ENCODE peak calls at places on chromosomes 11 and 22, in seven cellular contexts. E is keratinocyte; H is NT2/D1; A is CD4-positive, CD25-positive, alpha-beta regulatory T cell; C is kidney; X is breast epithelium; Y is GM23248. S is an unnamed sample. For H3K4me1 and H3K36me3, the result is how much of the 10 kb centered on the place peaks cover.

GRCh38 chr11:70703141-70704052 is 305.1 kb downstream of the CTTN start:
- DNase-seq in H (no peak), C (peak), Y (no peak), A (no peak), X (no peak), E (no peak), S (no peak)

GRCh38 chr11:94740083-94740974 is 27.8 kb upstream of the AMOTL1 start:
- DNase-seq in Y (peak), A (no peak), X (no peak), C (peak), H (no peak), E (no peak), S (peak)

GRCh38 chr11:56885182-56885581 is 103.5 kb upstream of the OR5AK2 start:
- DNase-seq in Y (no peak), A (no peak), H (no peak), E (no peak), C (no peak), X (no peak), S (peak)

GRCh38 chr11:110367571-110367970 is 62.2 kb upstream of the FDX1 start:
- DNase-seq in Y (peak), X (no peak), H (no peak), C (no peak), A (no peak), E (no peak), S (no peak)

GRCh38 chr11:74226907-74227306 is 55.8 kb downstream of the PPME1 start:
- DNase-seq in Y (no peak), H (no peak), X (no peak), C (no peak), A (no peak), E (no peak), S (no peak)

GRCh38 chr11:59801981-59802638 is 8.5 kb downstream of the MRPL16 start:
- DNase-seq in X (no peak), A (no peak), E (no peak), H (no peak), C (no peak), Y (peak), S (no peak)

GRCh38 chr22:41857160-41857859 is 24.4 kb downstream of the SREBF2 start:
- DNase-seq in H (peak), A (peak), E (peak), C (no peak), Y (peak), X (no peak), S (peak)

GRCh38 chr11:128506999-128507591 is 80.3 kb downstream of the ETS1 start:
- DNase-seq in E (no peak), X (no peak), H (no peak), Y (peak), A (no peak), C (peak), S (peak)

GRCh38 chr22:24460418-24461089 is 33.2 kb downstream of the ADORA2A start:
- DNase-seq in X (no peak), A (peak), Y (no peak), C (no peak), H (no peak), E (no peak), S (no peak)

GRCh38 chr11:2744166-2744565 is 44.4 kb upstream of the KCNQ1OT1 start:
- DNase-seq in X (no peak), E (no peak), A (no peak), C (peak), H (no peak), Y (no peak), S (no peak)

DNA sequence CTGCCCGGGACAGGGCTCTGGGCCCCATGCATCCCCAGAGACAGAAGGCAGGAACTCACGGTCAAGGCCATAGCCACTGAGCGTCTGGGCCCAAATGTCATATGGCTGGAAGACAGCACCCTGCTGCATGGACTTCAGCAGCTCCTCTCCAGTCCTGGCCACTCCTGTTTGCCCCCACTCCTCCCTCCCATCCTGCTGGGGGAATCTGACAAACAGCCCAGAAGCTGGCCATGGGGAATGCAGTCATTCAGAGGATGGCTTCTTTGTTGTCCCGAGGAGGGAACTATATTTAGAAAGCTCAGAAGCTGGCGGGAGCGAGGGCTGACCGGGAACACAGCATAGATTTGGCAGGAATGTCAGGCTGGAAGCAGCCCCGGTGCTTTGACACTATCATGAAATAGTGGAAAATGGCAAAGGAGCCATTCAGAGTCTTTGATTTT is 35.0 kb downstream of the DKK3 start:
- DNase-seq in Y (peak), A (no peak), H (no peak), E (no peak), C (peak), X (no peak), S (peak)
- H3K4me1 ChIP-seq in Y (half or more), A (under half), H (under half), E (under half), C (under half), X (under half), S (under half)

DNA sequence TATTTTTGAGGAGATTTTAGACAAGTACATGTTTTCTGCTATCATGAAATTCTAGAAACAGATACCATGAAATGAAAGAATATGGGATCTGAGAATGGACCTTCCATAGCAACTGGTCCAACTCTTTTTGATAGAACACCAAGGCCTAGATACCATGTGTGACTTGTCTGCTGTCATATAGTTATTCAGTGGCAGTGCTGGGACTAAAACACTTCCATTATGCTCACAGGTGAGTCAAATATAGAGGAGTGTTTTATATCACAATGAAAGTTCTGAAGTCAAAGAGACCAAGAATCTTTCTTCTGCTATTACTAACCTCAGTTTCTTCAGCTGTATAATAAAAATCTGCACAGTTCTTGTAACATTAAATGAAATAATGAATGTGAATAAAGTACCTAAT is 276.9 kb downstream of the DCDC1 start:
- DNase-seq in Y (no peak), C (no peak), X (no peak), A (no peak), H (no peak), E (no peak), S (no peak)
- H3K36me3 ChIP-seq in Y (under half), C (under half), X (under half), A (under half), H (under half), E (under half), S (under half)

DNA sequence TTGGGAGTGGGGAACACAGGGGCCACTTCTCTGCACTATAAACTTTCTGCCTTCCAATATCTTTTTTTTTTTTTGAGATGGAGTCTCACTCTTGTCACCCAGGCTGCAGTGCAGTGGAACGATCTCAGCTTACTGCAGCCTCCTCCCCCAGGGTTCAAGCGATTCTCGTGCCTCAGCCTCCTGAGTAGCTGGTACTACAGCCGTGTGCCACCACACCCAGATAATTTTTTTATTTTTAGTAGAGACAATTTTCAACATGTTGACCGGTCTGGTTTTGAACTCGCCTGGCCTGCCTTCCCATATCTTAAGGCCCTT is 1.7 kb downstream of the SLC3A2 start:
- DNase-seq in A (peak), Y (peak), E (no peak), C (no peak), X (no peak), H (no peak), S (no peak)
- H3K4me1 ChIP-seq in A (under half), Y (half or more), E (under half), C (under half), X (under half), H (under half), S (under half)

DNA sequence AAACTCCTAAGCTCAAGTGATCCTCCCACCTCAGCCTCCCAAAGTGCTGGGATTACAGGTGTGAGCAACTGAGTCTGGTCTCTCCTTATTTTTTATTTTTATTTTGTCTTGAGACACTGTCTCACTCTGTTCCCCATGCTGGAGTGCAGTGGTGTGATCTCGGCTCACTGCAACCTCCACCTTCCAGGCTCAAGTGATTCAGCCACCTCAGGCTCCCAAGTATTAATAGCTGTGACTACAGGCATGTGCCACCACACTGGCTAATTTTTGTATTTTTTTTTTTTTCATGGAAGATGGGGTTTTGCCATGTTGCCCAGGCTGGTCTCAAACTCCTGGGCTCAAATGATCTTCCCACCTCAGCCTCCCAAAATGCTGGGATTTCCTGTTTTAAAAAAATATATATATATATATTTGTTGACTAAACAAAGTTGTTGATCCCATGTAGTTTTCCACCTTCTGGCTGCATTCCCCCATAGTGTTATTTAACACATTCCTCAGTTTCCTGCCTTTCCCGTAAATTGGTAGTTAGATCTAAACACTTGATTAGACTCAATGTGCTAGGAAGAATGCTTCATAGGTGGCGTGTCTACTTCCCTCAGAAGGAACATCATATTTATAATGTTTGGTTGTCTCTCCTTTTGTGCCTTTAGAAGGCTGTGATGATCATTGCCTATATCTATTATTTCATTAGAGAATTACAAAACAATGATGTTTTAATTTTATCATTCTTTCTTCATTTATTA is 38.8 kb downstream of the LRRC32 start:
- DNase-seq in A (no peak), Y (no peak), H (no peak), C (no peak), X (no peak), E (no peak), S (no peak)
- H3K36me3 ChIP-seq in A (under half), Y (under half), H (under half), C (under half), X (under half), E (under half), S (under half)

DNA sequence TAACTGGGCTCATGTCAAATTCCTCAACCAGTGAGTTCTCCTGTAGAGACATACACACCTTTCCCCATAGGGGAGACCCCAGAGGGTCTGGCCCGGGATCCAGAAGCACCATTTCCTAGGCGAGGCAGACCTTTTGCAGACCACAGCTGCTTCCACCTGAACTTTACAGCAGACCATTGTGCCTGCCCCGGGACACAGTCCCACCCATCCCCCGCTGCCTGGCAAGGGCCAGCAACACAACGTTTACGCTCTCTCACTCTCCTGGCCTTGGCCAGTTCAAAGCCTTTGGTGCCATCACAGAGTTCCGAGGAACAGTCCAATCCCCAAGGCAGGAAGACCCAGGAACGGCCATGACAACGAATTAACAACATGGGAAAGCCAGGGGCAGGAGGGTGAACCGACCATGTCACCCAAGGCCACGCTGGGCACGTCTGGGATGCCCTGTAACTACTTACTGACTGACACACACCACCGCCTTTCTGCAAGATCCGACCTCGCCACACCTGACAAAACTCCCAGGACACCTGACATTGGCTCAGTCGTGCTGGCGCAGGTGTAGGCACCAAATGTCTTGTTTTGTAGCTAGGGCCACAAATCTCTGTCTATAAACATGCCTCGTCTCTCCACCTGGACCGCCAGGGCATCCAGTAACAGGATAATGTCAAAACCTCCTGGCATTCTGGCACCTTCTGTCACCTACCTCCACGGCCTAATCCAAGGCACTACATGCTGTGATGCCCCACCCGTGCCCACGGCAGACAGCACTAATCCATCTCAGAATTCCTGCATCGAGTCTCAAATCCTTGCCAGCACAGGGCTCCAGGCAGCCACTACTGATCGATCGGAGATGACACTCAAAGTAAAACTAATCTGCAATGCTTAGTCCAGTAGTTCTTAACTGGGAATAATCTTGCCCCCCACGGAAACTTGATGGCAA is 51.3 kb downstream of the MYH9 start:
- DNase-seq in Y (no peak), C (no peak), E (no peak), A (no peak), H (no peak), X (no peak), S (no peak)
- H3K4me1 ChIP-seq in Y (half or more), C (half or more), E (half or more), A (half or more), H (under half), X (half or more), S (half or more)

GRCh38 chr11:47280860-47281259 is 10.9 kb downstream of the MADD start:
- DNase-seq in X (no peak), Y (no peak), C (no peak), E (no peak), A (no peak), H (no peak), S (no peak)
- H3K36me3 ChIP-seq in X (under half), Y (under half), C (half or more), E (under half), A (half or more), H (half or more), S (under half)

DNA sequence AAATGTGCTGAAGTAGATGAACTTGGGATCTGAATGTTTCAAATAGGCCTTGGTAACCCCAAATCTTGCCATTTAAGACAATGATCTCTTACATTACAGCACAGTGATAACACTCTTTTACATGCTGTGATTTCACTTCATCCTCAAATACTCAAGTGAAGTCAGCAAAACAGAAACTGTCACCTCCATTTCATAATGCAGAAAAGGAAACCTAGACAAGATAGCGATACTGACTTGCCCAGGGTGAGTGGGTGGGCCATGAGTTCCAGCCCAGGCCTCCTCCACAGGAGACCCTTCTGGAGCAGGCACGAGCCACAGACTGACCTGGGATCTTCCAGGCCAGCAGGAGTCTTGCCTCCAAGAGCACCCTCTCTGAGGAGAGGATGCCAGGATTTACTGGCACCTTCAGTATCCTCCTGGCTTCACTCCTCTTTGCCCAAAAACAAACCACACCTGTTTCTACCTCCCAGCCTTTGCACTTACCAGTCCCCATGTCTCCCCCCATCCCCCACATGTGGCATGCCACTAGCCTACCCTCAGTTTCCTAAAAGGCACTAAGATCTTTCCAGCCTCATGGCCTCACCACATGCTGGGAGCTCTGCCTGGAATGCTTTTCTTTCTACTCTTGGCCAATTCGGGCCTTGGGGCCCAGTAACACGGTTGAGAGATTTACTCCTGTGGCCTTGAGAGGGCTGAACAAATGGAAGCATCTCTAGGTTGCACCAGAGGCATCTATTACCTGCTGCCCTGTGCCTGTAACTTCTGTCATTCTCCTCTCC is 1.9 kb upstream of the DGAT2 start:
- DNase-seq in H (no peak), E (no peak), A (no peak), X (no peak), C (no peak), Y (no peak), S (no peak)
- H3K4me1 ChIP-seq in H (under half), E (under half), A (under half), X (under half), C (under half), Y (under half), S (under half)

DNA sequence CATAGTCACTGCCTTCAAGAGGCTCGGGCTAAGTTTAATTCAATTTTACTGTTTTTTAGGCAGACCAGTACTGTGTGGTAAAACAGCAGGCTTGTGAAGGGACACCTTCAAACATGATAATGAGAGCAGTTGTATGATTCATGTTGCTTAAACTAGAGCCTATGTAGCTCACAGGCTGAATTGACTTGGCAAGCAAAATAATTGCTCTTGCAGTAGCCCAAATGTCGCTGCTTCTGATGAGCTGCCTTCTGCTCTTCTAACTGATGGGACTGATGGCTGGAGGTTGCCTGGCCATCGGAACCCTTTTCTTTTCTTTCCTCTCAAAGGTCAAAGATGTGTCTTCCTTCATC is 137.6 kb downstream of the MAML2 start:
- DNase-seq in C (no peak), A (no peak), H (no peak), X (no peak), Y (peak), E (no peak), S (no peak)
- H3K36me3 ChIP-seq in C (under half), A (under half), H (under half), X (under half), Y (under half), E (under half), S (under half)

DNA sequence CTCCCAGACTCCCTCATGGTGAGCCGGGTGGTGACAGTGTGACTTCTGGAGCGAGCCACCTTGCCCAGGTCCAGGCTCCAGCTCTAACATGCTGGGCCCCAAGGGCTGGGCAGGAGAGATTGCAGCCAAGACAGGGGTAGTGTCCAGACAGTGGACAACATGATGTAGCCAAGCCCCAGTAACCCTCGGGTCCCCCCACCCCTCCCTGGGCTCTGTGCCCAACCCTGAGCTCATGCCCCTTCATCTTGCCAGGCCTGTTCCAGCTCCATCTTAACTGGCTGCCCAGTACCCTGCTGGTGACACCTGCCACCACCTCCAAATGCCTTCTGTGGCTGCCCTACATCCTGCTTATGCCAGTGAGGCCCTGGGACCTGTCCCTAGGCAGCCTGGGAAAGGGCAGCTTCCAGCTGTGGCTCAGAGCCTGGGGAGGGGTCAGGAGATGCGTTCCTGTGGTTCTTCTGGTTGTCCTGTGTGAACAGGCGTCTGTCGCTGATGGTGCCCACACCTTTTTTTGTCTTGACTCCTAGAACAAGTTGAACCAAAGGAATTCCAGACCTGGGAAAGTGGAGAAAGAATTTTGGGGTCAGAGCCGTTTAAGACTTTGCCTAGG is 12.5 kb upstream of the SYT12 start:
- DNase-seq in A (no peak), E (no peak), H (no peak), C (no peak), Y (no peak), X (no peak), S (no peak)
- H3K4me1 ChIP-seq in A (under half), E (under half), H (under half), C (under half), Y (under half), X (under half), S (under half)

GRCh38 chr11:66274219-66274618 is 3.8 kb upstream of the CNIH2 start:
- DNase-seq in H (no peak), A (no peak), C (no peak), Y (no peak), E (no peak), X (no peak), S (no peak)
- H3K36me3 ChIP-seq in H (half or more), A (under half), C (under half), Y (under half), E (under half), X (under half), S (under half)

S was measured in prostate gland.